ENCODE peak calls at places on chromosomes 13 and 19, in ten cellular contexts. M is uterus; I is CD8-positive, alpha-beta T cell; T is fibroblast of lung; B is thoracic aorta; Z is small intestine; Q is H9; R is cardiac muscle cell; X is OCI-LY7; C is lung. N is an unnamed sample.

GRCh38 chr13:113851480-113851803 is 12.4 kb downstream of the GAS6 start:
- DNase-seq in Z (no peak), B (no peak), T (no peak), M (no peak), R (no peak), Q (no peak), I (no peak), C (no peak), X (no peak), N (no peak)

GRCh38 chr13:97298816-97299215 is 76.7 kb downstream of the MBNL2 start:
- DNase-seq in C (no peak), B (no peak), T (peak; percentile 51), I (no peak), R (no peak), X (no peak), M (no peak), Z (peak; percentile 44), Q (no peak), N (no peak)

GRCh38 chr13:90238433-90238832 is 1109.1 kb upstream of the MIR17HG start:
- DNase-seq in Z (no peak), B (no peak), X (no peak), M (no peak), I (no peak), T (peak; percentile 54), C (no peak), R (peak; percentile 75), Q (peak; percentile 41), N (peak; percentile 88)

GRCh38 chr19:42380155-42380554 is 9.9 kb downstream of the CNFN start:
- DNase-seq in I (no peak), M (no peak), Q (no peak), B (no peak), Z (no peak), T (no peak), C (no peak), R (no peak), X (no peak), N (no peak)

GRCh38 chr13:41554626-41555386 is 97.5 kb downstream of the RGCC start:
- DNase-seq in X (peak; percentile 89), C (no peak), R (no peak), I (no peak), Q (no peak), B (no peak), Z (no peak), M (no peak), T (no peak), N (no peak)

GRCh38 chr19:35444735-35445134 is 3.3 kb upstream of the FFAR2 start:
- DNase-seq in B (no peak), M (no peak), X (no peak), Z (no peak), C (no peak), R (no peak), T (no peak), I (no peak), Q (no peak), N (no peak)

GRCh38 chr19:21084343-21084742 is 2.3 kb downstream of the ZNF714 start:
- DNase-seq in C (no peak), I (no peak), T (peak; percentile 83), Q (no peak), M (no peak), R (peak; percentile 35), B (no peak), Z (no peak), X (no peak), N (no peak)

GRCh38 chr13:113192902-113193301 is 15.6 kb downstream of the PCID2 start:
- DNase-seq in X (no peak), B (no peak), Z (no peak), Q (no peak), M (no peak), C (no peak), I (no peak), R (peak; percentile 74), T (peak; percentile 40), N (no peak)

GRCh38 chr19:44258835-44259413 is 762 bp upstream of the ZNF233 start:
- DNase-seq in R (no peak), C (no peak), I (no peak), Q (no peak), B (no peak), Z (no peak), X (no peak), M (no peak), T (no peak), N (no peak)

GRCh38 chr19:3059653-3060052 is 2.6 kb downstream of the TLE5 start:
- DNase-seq in Q (no peak), C (no peak), Z (no peak), R (no peak), B (no peak), X (no peak), I (no peak), M (no peak), T (no peak), N (no peak)

GRCh38 chr19:3060852-3061182 is 1.5 kb downstream of the TLE5 start:
- DNase-seq in Q (no peak), M (no peak), Z (no peak), T (no peak), C (no peak), I (no peak), B (no peak), R (no peak), X (no peak), N (no peak)

GRCh38 chr19:3058009-3058820 is 4.1 kb downstream of the TLE5 start:
- DNase-seq in T (no peak), Z (no peak), B (no peak), X (no peak), Q (no peak), M (no peak), R (no peak), C (no peak), I (no peak), N (no peak)

GRCh38 chr19:3057275-3057714 is 5.0 kb downstream of the TLE5 start:
- DNase-seq in Z (no peak), R (peak; percentile 90), M (peak; percentile 87), Q (peak; percentile 51), T (peak; percentile 74), X (no peak), C (peak; percentile 87), B (peak; percentile 51), I (no peak), N (no peak)

GRCh38 chr19:3058821-3059314 is 3.4 kb downstream of the TLE5 start:
- DNase-seq in T (no peak), B (no peak), R (no peak), M (no peak), C (no peak), Q (no peak), Z (no peak), X (no peak), I (no peak), N (no peak)
- H3K4me1 ChIP-seq in T (peaks cover 8% of the 10 kb centered on the region), B (peaks cover 43% of the 10 kb centered on the region), R (peaks cover 12% of the 10 kb centered on the region), M (peaks cover 8% of the 10 kb centered on the region), C (peaks cover 12% of the 10 kb centered on the region), Q (no peaks in the 10 kb centered on the region), Z (no peaks in the 10 kb centered on the region), X (peaks cover 29% of the 10 kb centered on the region), I (peaks cover 79% of the 10 kb centered on the region), N (no peaks in the 10 kb centered on the region)

DNA sequence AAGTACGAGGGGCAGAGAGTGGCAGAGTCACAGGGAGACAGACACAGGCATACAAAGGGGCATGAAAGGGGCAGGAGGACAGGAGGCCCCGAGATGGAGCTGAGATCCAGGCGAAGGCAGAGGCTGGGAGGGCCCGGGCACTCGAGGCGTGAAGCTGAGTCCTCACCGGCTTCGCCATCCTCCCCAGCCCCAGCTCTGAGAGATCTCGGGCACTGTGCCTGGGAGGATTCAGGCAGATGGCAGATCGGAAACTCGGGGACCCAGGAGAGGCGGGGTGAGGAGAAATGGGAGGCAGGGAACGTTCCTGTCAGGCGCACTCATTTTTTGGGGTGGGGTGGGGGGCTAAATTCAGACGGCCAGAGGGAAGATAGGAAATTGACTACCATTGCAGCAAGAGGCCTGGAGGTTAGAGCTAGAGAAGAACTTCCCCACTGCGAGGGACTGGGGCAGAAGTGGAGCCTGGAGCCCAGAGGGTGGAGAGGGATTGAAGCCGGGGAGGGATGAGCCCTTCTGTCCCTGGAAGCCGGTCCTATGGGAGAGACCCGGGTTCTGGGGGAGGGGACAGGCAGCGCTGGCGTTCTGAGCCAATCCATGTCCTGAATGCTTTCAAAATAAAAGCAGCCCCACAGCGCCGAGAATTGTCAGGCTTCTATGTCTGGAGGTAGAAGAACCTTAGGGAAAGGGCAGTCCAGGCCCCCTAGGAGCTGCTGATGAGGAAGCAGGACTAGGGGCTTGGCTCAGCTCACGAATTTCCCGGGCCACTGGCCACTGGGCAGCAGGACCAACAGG is 12.6 kb downstream of the LRRC4B start:
- DNase-seq in M (no peak), Q (peak; percentile 74), T (no peak), B (no peak), Z (no peak), C (no peak), R (no peak), X (no peak), I (no peak), N (peak; percentile 38)
- H3K27ac ChIP-seq in M (no peak overlapping the region), Q (no peak overlapping the region), T (no peak overlapping the region), B (no peak overlapping the region), Z (no peak overlapping the region), C (no peak overlapping the region), R (peak overlapping the region; percentile 15), X (no peak overlapping the region), I (no peak overlapping the region), N (no peak overlapping the region)

GRCh38 chr13:110334841-110335490 is 27.9 kb downstream of the COL4A2 start:
- DNase-seq in B (no peak), I (no peak), C (no peak), Q (no peak), X (no peak), Z (no peak), M (no peak), R (no peak), T (peak; percentile 79), N (no peak)
- H3K4me1 ChIP-seq in B (peaks cover 97% of the 10 kb centered on the region), I (peaks cover 4% of the 10 kb centered on the region), C (peaks cover 23% of the 10 kb centered on the region), Q (peaks cover 3% of the 10 kb centered on the region), X (no peaks in the 10 kb centered on the region), Z (no peaks in the 10 kb centered on the region), M (peaks cover 26% of the 10 kb centered on the region), R (peaks cover 12% of the 10 kb centered on the region), T (peaks cover 36% of the 10 kb centered on the region), N (peaks cover 5% of the 10 kb centered on the region)

GRCh38 chr19:16569609-16570320 is 2.5 kb downstream of the SLC35E1 start:
- DNase-seq in B (no peak), T (no peak), X (no peak), Z (peak; percentile 31), C (peak; percentile 68), M (no peak), I (no peak), Q (no peak), R (no peak), N (no peak)
- H3K27ac ChIP-seq in B (no peak overlapping the region), T (no peak overlapping the region), X (no peak overlapping the region), Z (no peak overlapping the region), C (peak overlapping the region; percentile 93), M (no peak overlapping the region), I (no peak overlapping the region), Q (no peak overlapping the region), R (no peak overlapping the region), N (no peak overlapping the region)